ENCODE peak calls at places on chromosomes 5 and 9, in ten cellular contexts. J is CD8-positive, alpha-beta T cell; A is kidney; Y is brain microvascular endothelial cell; X is upper lobe of right lung; Z is lower lobe of right lung; I is CD4-positive, alpha-beta T cell; G is cardiac muscle cell; R is psoas muscle; S is transverse colon. Q is an unnamed sample.

GRCh38 chr5:84618262-84618661 is 233.6 kb upstream of the EDIL3 start:
- DNase-seq in G (no peak), A (no peak), X (no peak), R (no peak), J (no peak), Y (no peak), S (no peak), I (no peak), Z (no peak), Q (no peak)

GRCh38 chr9:90943341-90943740 is 141.7 kb downstream of the SYK start:
- DNase-seq in I (no peak), G (no peak), A (no peak), Z (no peak), J (no peak), R (no peak), X (no peak), S (no peak), Y (no peak), Q (no peak)

GRCh38 chr9:7970666-7971335 is 171.2 kb upstream of the DMAC1 start:
- DNase-seq in X (no peak), R (no peak), J (no peak), G (peak; percentile 1), S (no peak), A (no peak), Y (no peak), I (no peak), Z (no peak), Q (no peak)

GRCh38 chr5:31854181-31854624 is 215.3 kb downstream of the PDZD2 start:
- DNase-seq in J (no peak), S (no peak), I (no peak), Z (peak; percentile 55), Y (no peak), X (peak; percentile 71), R (peak; percentile 16), G (peak; percentile 59), A (peak; percentile 74), Q (peak; percentile 24)

GRCh38 chr9:16282216-16282615 is 588.3 kb downstream of the BNC2 start:
- DNase-seq in S (no peak), J (no peak), G (peak; percentile 29), I (no peak), R (no peak), X (no peak), Y (no peak), A (no peak), Z (no peak), Q (no peak)

GRCh38 chr5:1413211-1413610 is 32.0 kb downstream of the SLC6A3 start:
- DNase-seq in X (peak; percentile 29), J (no peak), Y (no peak), I (no peak), S (no peak), G (no peak), R (no peak), Z (no peak), A (no peak), Q (no peak)

GRCh38 chr5:176418251-176418650 is 1.9 kb upstream of the CLTB start:
- DNase-seq in R (no peak), Y (no peak), I (no peak), Z (no peak), G (no peak), J (no peak), X (no peak), A (no peak), S (peak; percentile 61), Q (no peak)

GRCh38 chr5:53109041-53109435 is 519 bp downstream of the MOCS2 start:
- DNase-seq in Y (no peak), J (no peak), R (no peak), Z (no peak), A (no peak), G (no peak), X (no peak), S (no peak), I (no peak), Q (no peak)

GRCh38 chr5:137621861-137622823 is 113.7 kb downstream of the KLHL3 start:
- DNase-seq in J (no peak), X (no peak), Z (no peak), A (no peak), S (no peak), Y (peak; percentile 63), I (no peak), R (peak; percentile 81), G (peak; percentile 37), Q (no peak)

GRCh38 chr5:42843675-42844292 is 32.1 kb upstream of the SELENOP start:
- DNase-seq in I (no peak), X (no peak), A (no peak), R (no peak), Z (no peak), J (no peak), G (no peak), Y (no peak), S (no peak), Q (no peak)

GRCh38 chr5:35127006-35127405 is 79.3 kb upstream of the AGXT2 start:
- DNase-seq in S (no peak), I (no peak), Z (no peak), Y (no peak), R (no peak), G (no peak), X (no peak), J (no peak), A (no peak), Q (no peak)

GRCh38 chr5:169270827-169271226 is 30.1 kb downstream of the SLIT3 start:
- DNase-seq in X (no peak), Z (no peak), J (no peak), Y (no peak), R (no peak), I (no peak), G (no peak), A (no peak), S (no peak), Q (no peak)
- TF ChIP-seq CTCF in X (no peak), Z (no peak), J (no peak), Y (no peak), R (no peak), I (no peak), G (no peak), A (no peak), S (no peak), Q (no peak)

GRCh38 chr9:4305586-4305985 is 5.7 kb upstream of the GLIS3 start:
- DNase-seq in Z (no peak), I (no peak), A (no peak), G (no peak), X (no peak), R (no peak), Y (no peak), J (no peak), S (no peak), Q (no peak)
- H3K27ac ChIP-seq in Z (no peak overlapping the region), I (no peak overlapping the region), A (peak overlapping the region; percentile 16), G (no peak overlapping the region), X (no peak overlapping the region), R (no peak overlapping the region), Y (no peak overlapping the region), J (no peak overlapping the region), S (no peak overlapping the region), Q (no peak overlapping the region)

DNA sequence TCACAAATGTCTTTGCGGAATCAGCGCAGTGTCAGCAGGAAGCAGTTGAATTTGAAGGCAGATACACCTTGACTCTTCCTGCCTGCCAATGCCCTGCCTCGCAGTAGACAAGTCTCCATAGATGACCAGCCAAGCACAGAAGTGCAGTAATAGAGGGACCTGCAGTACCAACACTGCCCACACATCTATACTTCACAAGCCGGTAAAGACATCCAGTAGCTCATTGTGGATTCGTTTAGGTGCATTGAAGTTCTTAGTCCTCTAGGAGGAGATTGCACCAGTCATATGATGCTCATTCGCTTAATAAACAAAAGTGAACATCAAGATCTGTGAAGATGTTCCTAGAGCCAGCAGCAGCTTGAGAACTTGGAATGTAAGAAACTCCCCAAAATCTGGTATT is 7.1 kb upstream of the IFNA2 start:
- DNase-seq in G (peak; percentile 19), I (no peak), R (no peak), X (no peak), Y (no peak), J (no peak), S (no peak), A (no peak), Z (no peak), Q (peak; percentile 18)
- TF ChIP-seq CTCF in G (no peak), I (no peak), R (no peak), X (no peak), Y (peak; percentile 55), J (peak; percentile 27), S (peak; percentile 39), A (no peak), Z (peak; percentile 11), Q (peak; percentile 24)

GRCh38 chr9:81537964-81538363 is 151.4 kb downstream of the TLE1 start:
- DNase-seq in G (no peak), R (no peak), J (no peak), Y (no peak), I (no peak), A (no peak), S (no peak), X (no peak), Z (no peak), Q (no peak)

GRCh38 chr9:81536242-81537025 is 152.9 kb downstream of the TLE1 start:
- DNase-seq in X (no peak), S (no peak), A (no peak), R (no peak), J (no peak), Y (no peak), Z (no peak), G (no peak), I (no peak), Q (peak; percentile 33)

GRCh38 chr9:81534138-81534865 is 155.0 kb downstream of the TLE1 start:
- DNase-seq in Y (no peak), X (no peak), R (no peak), G (no peak), A (no peak), I (no peak), S (no peak), J (no peak), Z (no peak), Q (no peak)

GRCh38 chr9:81538929-81539716 is 150.2 kb downstream of the TLE1 start:
- DNase-seq in R (no peak), A (no peak), S (no peak), X (no peak), Y (no peak), J (no peak), I (no peak), Z (no peak), G (no peak), Q (no peak)

DNA sequence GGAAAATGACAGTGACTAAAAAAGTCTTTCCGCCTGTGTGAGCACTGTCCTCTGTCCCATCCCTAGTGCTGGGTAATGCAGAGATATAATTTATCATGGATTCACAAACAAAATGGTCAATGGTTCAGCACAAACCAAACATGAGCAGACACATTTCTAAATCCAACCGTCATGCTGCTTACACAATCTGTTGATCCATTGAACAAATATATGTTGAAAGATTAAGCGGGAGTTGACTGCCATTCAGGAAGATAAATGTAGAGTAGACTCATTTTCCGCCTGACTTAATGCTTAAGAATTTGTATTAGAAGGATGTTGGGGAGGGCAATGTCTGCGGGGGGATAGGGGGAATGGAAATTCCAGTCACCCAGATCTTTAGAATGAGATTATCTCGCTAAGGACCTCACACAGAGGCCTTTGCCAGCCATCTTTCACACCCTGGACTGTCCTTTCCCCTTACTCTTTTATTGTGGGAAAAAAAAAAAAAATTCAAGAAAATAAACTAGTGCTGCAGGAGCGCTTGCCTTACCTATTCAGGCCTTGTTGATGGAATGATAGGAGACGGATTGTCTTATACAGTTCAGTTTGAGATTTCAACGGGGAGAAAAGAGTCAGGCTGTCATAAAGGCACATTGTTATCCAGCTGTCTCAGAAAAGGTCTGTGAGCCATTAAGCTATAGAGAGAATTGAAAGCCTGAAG is 153.7 kb downstream of the TLE1 start:
- DNase-seq in S (no peak), G (peak; percentile 84), A (no peak), Y (peak; percentile 73), J (no peak), X (no peak), R (no peak), I (no peak), Z (no peak), Q (peak; percentile 71)
- H3K27ac ChIP-seq in S (no peak overlapping the region), G (no peak overlapping the region), A (no peak overlapping the region), Y (no peak overlapping the region), J (no peak overlapping the region), X (no peak overlapping the region), R (no peak overlapping the region), I (no peak overlapping the region), Z (no peak overlapping the region), Q (peak overlapping the region; percentile 73)

GRCh38 chr9:115694014-115694413 is 459.6 kb upstream of the PAPPA start:
- DNase-seq in J (no peak), Z (no peak), G (peak; percentile 97), Y (peak; percentile 88), X (no peak), S (peak; percentile 8), A (no peak), R (no peak), I (no peak), Q (peak; percentile 72)
- TF ChIP-seq CTCF in J (no peak), Z (no peak), G (peak; percentile 47), Y (peak; percentile 57), X (peak; percentile 19), S (no peak), A (peak; percentile 15), R (peak; percentile 25), I (no peak), Q (peak; percentile 65)

Q was measured in WERI-Rb-1.